ENCODE peak calls at places on chromosomes 2 and 18, in eight cellular contexts. O, K, I, N, R, S, Y and D are unnamed samples. For H3K9me3, the result is how much of the 10 kb centered on the place peaks cover.

GRCh38 chr2:69608109-69608508 is 35.4 kb downstream of the AAK1 start:
- DNase-seq in O (no peak), K (no peak), I (no peak), N (no peak), R (no peak), S (no peak), Y (no peak), D (no peak)

GRCh38 chr18:46226461-46226860 is 122.3 kb downstream of the HAUS1 start:
- DNase-seq in O (no peak), K (peak), I (no peak), N (no peak), R (no peak), S (no peak), Y (no peak), D (no peak)

GRCh38 chr18:9466911-9467310 is 8.4 kb upstream of the RALBP1 start:
- DNase-seq in O (no peak), K (no peak), I (no peak), N (no peak), R (no peak), S (no peak), Y (no peak), D (no peak)

GRCh38 chr2:32902174-32902573 is 44.6 kb upstream of the LTBP1 start:
- DNase-seq in O (no peak), K (no peak), I (no peak), N (no peak), R (no peak), S (no peak), Y (no peak), D (no peak)

GRCh38 chr18:3415110-3415509 is 34.9 kb upstream of the TGIF1 start:
- DNase-seq in O (no peak), K (no peak), I (no peak), N (no peak), R (no peak), S (no peak), Y (no peak), D (no peak)

GRCh38 chr2:190353537-190353899 is 10.1 kb downstream of the INPP1 start:
- DNase-seq in O (no peak), K (no peak), I (no peak), N (no peak), R (no peak), S (no peak), Y (no peak), D (no peak)

GRCh38 chr2:6771539-6772365 is 94.0 kb downstream of the CMPK2 start:
- DNase-seq in O (no peak), K (no peak), I (no peak), N (no peak), R (no peak), S (no peak), Y (no peak), D (no peak)

GRCh38 chr2:23449413-23449812 is 64.4 kb downstream of the KLHL29 start:
- DNase-seq in O (no peak), K (no peak), I (no peak), N (no peak), R (no peak), S (no peak), Y (no peak), D (no peak)

GRCh38 chr2:164917296-164917903 is 37.9 kb downstream of the SLC38A11 start:
- DNase-seq in O (no peak), K (peak), I (peak), N (peak), R (no peak), S (peak), Y (peak), D (peak)

GRCh38 chr2:123958011-123958410 is 67.1 kb upstream of the CNTNAP5 start:
- DNase-seq in O (no peak), K (no peak), I (no peak), N (no peak), R (no peak), S (no peak), Y (no peak), D (no peak)

GRCh38 chr2:19111297-19111696 is 247.1 kb downstream of the OSR1 start:
- DNase-seq in O (no peak), K (peak), I (no peak), N (peak), R (no peak), S (no peak), Y (no peak), D (no peak)

GRCh38 chr2:237694423-237695194 is 67.2 kb downstream of the LRRFIP1 start:
- DNase-seq in O (no peak), K (no peak), I (no peak), N (no peak), R (no peak), S (peak), Y (no peak), D (no peak)

GRCh38 chr2:117704818-117705217 is 109.7 kb upstream of the DDX18 start:
- DNase-seq in O (no peak), K (no peak), I (no peak), N (no peak), R (no peak), S (no peak), Y (no peak), D (no peak)

GRCh38 chr2:164028764-164029534 is 293.1 kb upstream of the FIGN start:
- DNase-seq in O (no peak), K (peak), I (no peak), N (no peak), R (no peak), S (no peak), Y (no peak), D (no peak)

GRCh38 chr18:12441475-12442035 is 33.8 kb downstream of the PRELID3A start:
- DNase-seq in O (no peak), K (no peak), I (no peak), N (no peak), R (no peak), S (no peak), Y (no peak), D (no peak)

GRCh38 chr2:9668686-9669338 is 38.0 kb upstream of the YWHAQ start:
- DNase-seq in O (no peak), K (no peak), I (no peak), N (no peak), R (no peak), S (no peak), Y (no peak), D (no peak)

GRCh38 chr2:108412995-108413726 is 35.4 kb downstream of the SULT1C4 start:
- DNase-seq in O (no peak), K (peak), I (no peak), N (peak), R (no peak), S (no peak), Y (peak), D (no peak)

GRCh38 chr2:99554238-99554637 is 64.4 kb upstream of the REV1 start:
- DNase-seq in O (no peak), K (no peak), I (no peak), N (no peak), R (no peak), S (no peak), Y (peak), D (no peak)
- TF ChIP-seq CTCF in O (no peak), K (no peak), I (peak), N (no peak), R (no peak), S (no peak), Y (no peak), D (no peak)

GRCh38 chr18:31973929-31974546 is 31.1 kb upstream of the TRAPPC8 start:
- DNase-seq in O (no peak), K (no peak), I (no peak), N (no peak), R (no peak), S (no peak), Y (no peak), D (no peak)

GRCh38 chr18:31978616-31979015 is 35.7 kb upstream of the TRAPPC8 start:
- DNase-seq in O (no peak), K (no peak), I (no peak), N (no peak), R (no peak), S (no peak), Y (no peak), D (no peak)

GRCh38 chr18:31976242-31976641 is 33.3 kb upstream of the TRAPPC8 start:
- DNase-seq in O (no peak), K (no peak), I (no peak), N (no peak), R (no peak), S (no peak), Y (no peak), D (no peak)

GRCh38 chr18:31979714-31980113 is 36.8 kb upstream of the TRAPPC8 start:
- DNase-seq in O (no peak), K (no peak), I (peak), N (no peak), R (no peak), S (no peak), Y (no peak), D (no peak)

DNA sequence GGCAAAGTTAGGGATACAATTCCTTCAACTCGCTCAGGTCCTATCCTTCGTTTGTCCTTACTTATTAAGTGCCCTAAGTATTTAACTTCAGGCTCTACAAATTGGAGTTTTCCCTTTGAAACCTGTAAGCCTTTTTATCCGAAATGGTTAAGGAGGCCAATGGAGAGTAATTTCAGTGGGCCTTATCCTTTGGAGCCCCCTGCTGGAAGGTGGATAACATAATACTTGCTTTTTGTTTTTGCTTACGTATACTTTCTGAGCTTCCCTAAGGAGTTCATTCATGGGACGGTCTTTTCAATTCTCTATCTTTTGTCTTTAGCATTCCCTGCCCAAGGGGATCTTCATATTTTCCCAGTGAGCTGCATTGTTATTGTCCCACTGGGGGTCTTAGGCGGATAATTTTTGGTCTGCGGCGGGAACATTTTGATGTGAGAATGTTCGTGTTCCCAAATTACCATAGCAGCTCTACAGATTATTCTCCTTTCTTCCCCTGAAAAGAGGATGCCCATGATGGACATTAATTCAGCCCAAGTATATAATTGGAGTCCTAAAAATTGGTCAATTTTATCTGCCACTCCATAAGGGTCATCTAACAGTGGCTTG is 34.4 kb upstream of the TRAPPC8 start:
- DNase-seq in O (no peak), K (peak), I (peak), N (peak), R (peak), S (no peak), Y (peak), D (no peak)
- H3K9me3 ChIP-seq in O (under half), K (under half), I (under half), N (under half), R (under half), S (under half), Y (under half), D (under half)

GRCh38 chr2:181393472-181393871 is 63.7 kb upstream of the ITGA4 start:
- DNase-seq in O (no peak), K (peak), I (peak), N (peak), R (no peak), S (no peak), Y (no peak), D (no peak)
- H3K4me3 ChIP-seq in O (peak), K (peak), I (no peak), N (peak), R (peak), S (no peak), Y (peak), D (no peak)

DNA sequence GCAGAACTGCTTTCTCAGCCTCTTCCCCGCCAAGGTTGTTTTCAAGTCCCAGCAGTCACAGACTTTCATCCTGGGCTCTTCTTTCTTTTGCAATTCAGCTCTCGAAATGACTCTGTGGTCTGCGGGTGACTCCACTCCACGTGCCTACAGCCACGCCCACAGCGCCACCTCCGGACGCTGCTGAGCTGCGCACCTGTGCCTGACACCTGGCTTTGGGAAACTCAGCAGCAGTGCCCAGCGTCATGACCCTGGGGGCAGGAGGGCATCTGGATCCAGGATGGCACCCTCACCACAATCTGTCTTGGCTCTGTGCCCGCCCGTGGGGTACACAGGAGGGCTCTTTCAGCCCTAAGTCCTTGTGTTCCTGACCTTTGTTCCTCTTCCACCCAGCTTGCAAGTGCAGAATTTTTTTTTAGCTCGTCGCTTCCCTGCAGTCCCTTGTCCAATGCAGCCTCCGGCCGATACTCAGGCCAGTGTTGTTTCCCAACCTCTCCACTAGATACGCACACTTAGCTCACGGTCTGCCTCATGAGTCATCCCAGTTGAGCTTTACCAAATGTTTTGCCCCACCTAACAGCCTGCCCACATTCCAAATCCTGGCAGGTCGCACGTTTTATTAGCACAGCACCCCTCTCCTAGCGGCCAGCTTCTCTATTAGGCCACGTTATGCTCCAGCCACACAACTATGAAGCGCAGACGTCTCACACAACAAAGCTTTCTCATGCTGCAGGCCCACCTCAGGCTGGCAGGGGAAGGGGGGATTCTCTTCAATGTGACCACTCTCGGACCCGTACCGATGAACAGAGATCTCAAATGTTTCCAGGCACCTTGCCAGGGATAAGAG is 6.5 kb upstream of the CAPN10 start:
- DNase-seq in O (no peak), K (peak), I (no peak), N (peak), R (peak), S (peak), Y (no peak), D (peak)
- TF ChIP-seq CTCF in O (no peak), K (peak), I (no peak), N (peak), R (peak), S (no peak), Y (no peak), D (no peak)

GRCh38 chr2:39361511-39361910 is 75.6 kb downstream of the MAP4K3 start:
- DNase-seq in O (no peak), K (no peak), I (no peak), N (no peak), R (no peak), S (no peak), Y (no peak), D (no peak)

GRCh38 chr2:39356922-39357639 is 80.0 kb downstream of the MAP4K3 start:
- DNase-seq in O (no peak), K (no peak), I (no peak), N (no peak), R (no peak), S (no peak), Y (no peak), D (no peak)

GRCh38 chr2:39362595-39362994 is 74.5 kb downstream of the MAP4K3 start:
- DNase-seq in O (no peak), K (no peak), I (no peak), N (no peak), R (no peak), S (no peak), Y (no peak), D (no peak)

GRCh38 chr2:39359453-39360038 is 77.5 kb downstream of the MAP4K3 start:
- DNase-seq in O (no peak), K (no peak), I (no peak), N (no peak), R (no peak), S (no peak), Y (peak), D (no peak)
- H3K9me3 ChIP-seq in O (under half), K (under half), I (under half), N (under half), R (under half), S (under half), Y (under half), D (under half)

GRCh38 chr2:147388217-147388616 is 456.6 kb upstream of the ACVR2A start:
- DNase-seq in O (no peak), K (no peak), I (no peak), N (no peak), R (no peak), S (no peak), Y (no peak), D (no peak)

GRCh38 chr2:147384659-147385058 is 460.2 kb upstream of the ACVR2A start:
- DNase-seq in O (no peak), K (no peak), I (no peak), N (no peak), R (no peak), S (no peak), Y (no peak), D (no peak)

GRCh38 chr2:147389218-147389617 is 455.6 kb upstream of the ACVR2A start:
- DNase-seq in O (no peak), K (no peak), I (no peak), N (no peak), R (no peak), S (no peak), Y (no peak), D (no peak)

GRCh38 chr2:147385600-147385999 is 459.2 kb upstream of the ACVR2A start:
- DNase-seq in O (no peak), K (no peak), I (no peak), N (no peak), R (no peak), S (no peak), Y (no peak), D (no peak)

GRCh38 chr2:147386284-147386683 is 458.5 kb upstream of the ACVR2A start:
- DNase-seq in O (no peak), K (no peak), I (no peak), N (no peak), R (no peak), S (no peak), Y (no peak), D (no peak)
- H3K4me3 ChIP-seq in O (no peak), K (no peak), I (no peak), N (no peak), R (no peak), S (no peak), Y (no peak), D (no peak)

DNA sequence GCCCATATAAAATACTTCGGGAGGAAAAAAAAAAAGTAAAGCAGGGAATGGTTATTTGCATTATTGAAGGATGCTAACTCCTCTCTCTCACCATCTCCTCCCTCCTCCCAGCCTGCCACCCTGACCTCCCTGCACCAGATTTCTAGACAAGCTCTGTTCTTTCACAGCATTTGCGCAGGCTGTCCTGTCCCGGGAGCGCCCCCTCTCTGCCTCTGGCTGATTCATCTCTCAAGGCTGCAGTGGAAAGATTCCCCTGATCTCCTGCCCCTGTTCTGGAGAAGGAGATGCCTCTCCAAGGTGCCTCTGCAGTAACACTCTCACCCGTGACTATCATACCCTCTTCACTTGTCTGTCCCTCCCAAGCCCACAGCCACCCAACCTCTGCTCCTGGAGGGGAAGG is 38.5 kb downstream of the COL4A4 start:
- DNase-seq in O (no peak), K (no peak), I (no peak), N (no peak), R (no peak), S (no peak), Y (peak), D (no peak)
- TF ChIP-seq CTCF in O (no peak), K (peak), I (no peak), N (no peak), R (no peak), S (no peak), Y (no peak), D (no peak)

GRCh38 chr2:112829247-112829646 is 7.3 kb downstream of the IL1B start:
- DNase-seq in O (no peak), K (no peak), I (no peak), N (no peak), R (no peak), S (no peak), Y (no peak), D (no peak)
- H3K9me3 ChIP-seq in O (under half), K (under half), I (under half), N (under half), R (under half), S (under half), Y (under half), D (under half)